ENCODE peak calls at places on chromosomes 2 and 18, in four cellular contexts. S is bronchial epithelial cell, P is fibroblast of mammary gland, I is heart right ventricle. G is an unnamed sample.

GRCh38 chr2:203802277-203803045 is 65.1 kb upstream of the CTLA4 start:
- DNase-seq in S (peak; percentile 23), P (peak; percentile 77), I (no peak), G (no peak)

GRCh38 chr2:239611222-239611795 is 210.5 kb upstream of the HDAC4 start:
- DNase-seq in S (no peak), P (no peak), I (no peak), G (no peak)

GRCh38 chr2:102119255-102119654 is 23.3 kb upstream of the IL1R1 start:
- DNase-seq in S (no peak), P (no peak), I (no peak), G (no peak)

GRCh38 chr2:11270891-11271290 is 73.5 kb downstream of the ROCK2 start:
- DNase-seq in S (peak; percentile 40), P (peak; percentile 83), I (no peak), G (no peak)

GRCh38 chr2:567865-568638 is 109.2 kb downstream of the TMEM18 start:
- DNase-seq in S (peak; percentile 76), P (peak; percentile 73), I (peak; percentile 18), G (peak; percentile 83)

GRCh38 chr2:156562136-156562535 is 126.0 kb downstream of the GPD2 start:
- DNase-seq in S (no peak), P (no peak), I (peak; percentile 4), G (no peak)

GRCh38 chr2:112055833-112056625 is 960 bp downstream of the TMEM87B start:
- DNase-seq in S (peak; percentile 78), P (peak; percentile 97), I (peak; percentile 86), G (peak; percentile 80)

GRCh38 chr18:79402977-79403722 is 7.4 kb downstream of the NFATC1 start:
- DNase-seq in S (no peak), P (no peak), I (peak; percentile 81), G (peak; percentile 74)

GRCh38 chr18:51821610-51822009 is 518.4 kb upstream of the DCC start:
- DNase-seq in S (no peak), P (no peak), I (no peak), G (no peak)

GRCh38 chr2:230920167-230920566 is 4.9 kb downstream of the GPR55 start:
- DNase-seq in S (no peak), P (no peak), I (no peak), G (peak; percentile 13)

GRCh38 chr18:616380-616995 is 19.7 kb downstream of the CLUL1 start:
- DNase-seq in S (peak; percentile 51), P (peak; percentile 73), I (no peak), G (no peak)

GRCh38 chr2:126864861-126865260 is 33.8 kb upstream of the TEX51 start:
- DNase-seq in S (no peak), P (no peak), I (no peak), G (no peak)

GRCh38 chr2:170819941-170820646 is 3.4 kb downstream of the GAD1 start:
- DNase-seq in S (no peak), P (no peak), I (no peak), G (no peak)

GRCh38 chr2:170821631-170822291 is 5.1 kb downstream of the GAD1 start:
- DNase-seq in S (no peak), P (no peak), I (no peak), G (no peak)

GRCh38 chr2:170822292-170822884 is 5.7 kb downstream of the GAD1 start:
- DNase-seq in S (no peak), P (no peak), I (no peak), G (peak; percentile 85)

GRCh38 chr2:170822885-170823799 is 6.5 kb downstream of the GAD1 start:
- DNase-seq in S (no peak), P (no peak), I (no peak), G (peak; percentile 86)

GRCh38 chr2:170820647-170821630 is 4.3 kb downstream of the GAD1 start:
- DNase-seq in S (no peak), P (no peak), I (no peak), G (no peak)
- H3K4me3 ChIP-seq in S (no peak overlapping the region), P (no peak overlapping the region), I (no peak overlapping the region), G (no peak overlapping the region)

GRCh38 chr2:64595397-64596160 is 58.1 kb downstream of the SERTAD2 start:
- DNase-seq in S (peak; percentile 55), P (peak; percentile 53), I (no peak), G (no peak)
- TF ChIP-seq CTCF in S (peak; percentile 34), P (peak; percentile 42), I (peak; percentile 52), G (no peak)

DNA sequence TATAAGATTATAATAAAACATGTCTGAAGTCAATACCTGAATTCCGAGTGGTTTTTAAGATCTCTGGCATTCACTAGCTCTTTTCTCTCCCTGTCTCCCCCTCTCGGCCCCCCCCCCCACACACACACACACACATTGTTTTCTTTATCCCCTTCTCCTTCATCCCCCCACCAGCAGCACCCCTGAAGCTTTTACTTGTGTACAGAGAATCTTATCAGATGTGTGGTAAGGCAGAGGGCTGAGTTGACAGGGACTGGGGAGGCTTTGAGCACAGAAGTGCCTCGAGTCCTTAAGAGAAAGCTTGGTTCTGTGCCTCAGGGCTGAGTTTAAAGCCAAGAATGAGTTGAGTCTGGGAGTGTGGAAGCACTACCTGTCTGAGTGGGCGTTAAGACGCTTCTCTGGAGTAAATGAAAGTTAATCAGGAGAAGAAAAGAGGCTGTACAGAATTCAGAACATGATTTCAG is 2.6 kb downstream of the ID2 start:
- DNase-seq in S (no peak), P (no peak), I (no peak), G (peak; percentile 84)
- H3K4me3 ChIP-seq in S (no peak overlapping the region), P (peak overlapping the region; percentile 32), I (peak overlapping the region; percentile 54), G (peak overlapping the region; percentile 19)

GRCh38 chr2:10194021-10194820 is 71.7 kb downstream of the RRM2 start:
- DNase-seq in S (no peak), P (peak; percentile 59), I (no peak), G (no peak)

GRCh38 chr2:10196948-10197717 is 74.6 kb downstream of the RRM2 start:
- DNase-seq in S (no peak), P (no peak), I (no peak), G (no peak)

GRCh38 chr2:10195278-10196219 is 73.0 kb downstream of the RRM2 start:
- DNase-seq in S (no peak), P (no peak), I (no peak), G (no peak)

GRCh38 chr2:10193276-10193675 is 70.7 kb downstream of the RRM2 start:
- DNase-seq in S (no peak), P (no peak), I (no peak), G (no peak)

DNA sequence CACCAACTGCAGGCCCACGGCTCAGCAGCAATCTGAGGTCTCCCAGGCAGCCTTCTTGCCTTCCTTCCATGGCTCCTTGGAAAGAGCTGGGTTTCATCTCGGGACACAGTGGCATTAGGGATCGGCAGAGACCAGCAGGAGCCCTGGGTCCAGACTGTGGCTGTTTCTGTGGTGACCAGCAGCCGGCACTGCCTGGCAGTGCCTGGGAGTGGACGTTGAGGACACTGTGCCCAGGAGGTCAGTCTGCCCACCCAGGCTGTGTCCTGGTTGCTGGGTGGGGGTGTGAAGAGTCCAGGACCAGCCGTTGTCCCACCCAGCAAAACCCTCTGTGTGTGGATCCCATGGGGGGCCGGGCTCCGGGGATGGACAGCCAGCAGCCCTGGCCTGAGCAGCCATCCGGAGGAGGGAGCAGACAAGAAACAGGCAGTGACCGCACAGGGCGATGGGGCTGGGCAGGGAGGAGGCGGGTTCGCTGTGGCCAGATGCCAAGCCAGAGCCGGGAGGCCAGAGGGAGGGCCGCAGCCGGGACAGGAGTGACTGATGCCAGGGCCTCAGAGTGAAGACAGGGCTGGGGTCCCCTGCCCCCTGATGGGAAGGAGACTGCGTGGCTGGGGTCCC is 73.8 kb downstream of the RRM2 start:
- DNase-seq in S (no peak), P (no peak), I (no peak), G (no peak)
- TF ChIP-seq CTCF in S (no peak), P (no peak), I (no peak), G (no peak)